ENCODE peak calls at places on chromosomes 2 and 18, in ten cellular contexts. S, Z, P, T, L, W, A, B, G and V are unnamed samples.

GRCh38 chr18:45690975-45691815 is 32.8 kb upstream of the SLC14A1 start:
- DNase-seq in T (peak), L (peak), B (peak), W (no peak), G (peak), A (peak), S (peak), P (peak), Z (peak), V (no peak)

GRCh38 chr2:19841918-19842693 is 59.7 kb downstream of the TTC32 start:
- DNase-seq in G (no peak), W (no peak), P (no peak), T (no peak), Z (no peak), A (no peak), L (no peak), B (no peak), S (no peak), V (peak)

GRCh38 chr18:12921178-12921577 is 26.6 kb upstream of the SEH1L start:
- DNase-seq in L (no peak), Z (no peak), G (no peak), W (no peak), S (no peak), B (no peak), P (no peak), T (no peak), A (peak), V (no peak)

GRCh38 chr18:39555511-39555910 is 1989.9 kb upstream of the CELF4 start:
- DNase-seq in P (no peak), L (no peak), W (no peak), S (no peak), Z (no peak), T (no peak), B (no peak), G (no peak), A (no peak), V (no peak)

GRCh38 chr2:78127428-78127827 is 605.3 kb upstream of the LRRTM4 start:
- DNase-seq in S (no peak), W (no peak), G (no peak), B (no peak), P (no peak), A (no peak), T (no peak), L (no peak), Z (no peak), V (no peak)

GRCh38 chr2:224221455-224221913 is 180.4 kb downstream of the FAM124B start:
- DNase-seq in P (peak), S (no peak), A (no peak), B (no peak), W (no peak), L (peak), T (no peak), G (no peak), Z (peak), V (no peak)

GRCh38 chr2:235467586-235467985 is 26.3 kb upstream of the AGAP1 start:
- DNase-seq in T (no peak), W (no peak), B (no peak), S (no peak), Z (no peak), P (peak), L (peak), G (no peak), A (no peak), V (no peak)

GRCh38 chr2:235059161-235059560 is 107.3 kb downstream of the SH3BP4 start:
- DNase-seq in W (no peak), A (no peak), G (no peak), Z (no peak), L (no peak), T (no peak), P (no peak), B (no peak), S (no peak), V (no peak)

GRCh38 chr2:136238552-136239346 is 120.8 kb upstream of the CXCR4 start:
- DNase-seq in S (peak), W (no peak), T (peak), L (peak), Z (no peak), P (no peak), A (peak), G (no peak), B (no peak), V (no peak)

GRCh38 chr18:48841381-48842258 is 109.1 kb downstream of the SMAD7 start:
- DNase-seq in L (peak), T (no peak), A (no peak), S (no peak), B (no peak), G (peak), Z (no peak), P (no peak), W (no peak), V (no peak)

GRCh38 chr2:296354-296753 is 8.5 kb upstream of the ALKAL2 start:
- DNase-seq in P (no peak), B (no peak), S (no peak), A (no peak), T (no peak), Z (no peak), W (no peak), L (no peak), G (no peak), V (no peak)

GRCh38 chr2:11186145-11186544 is 30.9 kb downstream of the SLC66A3 start:
- DNase-seq in W (no peak), S (no peak), Z (no peak), P (no peak), T (no peak), B (no peak), A (no peak), L (no peak), G (no peak), V (no peak)

GRCh38 chr2:20491739-20492531 is 45.1 kb downstream of the RHOB start:
- DNase-seq in G (peak), B (no peak), W (no peak), L (peak), A (no peak), Z (no peak), S (no peak), P (no peak), T (no peak), V (no peak)

GRCh38 chr18:70280007-70280925 is 8.6 kb upstream of the SOCS6 start:
- DNase-seq in Z (no peak), A (no peak), W (no peak), L (peak), B (no peak), T (no peak), S (no peak), P (no peak), G (peak), V (no peak)

GRCh38 chr2:56014075-56014730 is 90.6 kb upstream of the EFEMP1 start:
- DNase-seq in A (no peak), T (no peak), G (no peak), W (no peak), B (no peak), S (no peak), Z (no peak), L (peak), P (no peak), V (no peak)

GRCh38 chr2:143807677-143808076 is 678.5 kb downstream of the ARHGAP15 start:
- DNase-seq in W (no peak), P (no peak), B (no peak), Z (no peak), T (no peak), A (no peak), S (no peak), G (peak), L (peak), V (no peak)

GRCh38 chr2:43227830-43228280 is 1.4 kb upstream of the ZFP36L2 start:
- DNase-seq in Z (peak), G (no peak), L (no peak), P (no peak), B (no peak), A (no peak), W (no peak), S (no peak), T (no peak), V (no peak)

GRCh38 chr2:149160701-149161217 is 122.3 kb downstream of the LYPD6B start:
- DNase-seq in T (no peak), A (peak), P (no peak), G (no peak), L (no peak), Z (no peak), S (peak), W (no peak), B (peak), V (peak)

GRCh38 chr2:9135804-9136558 is 70.6 kb upstream of the ASAP2 start:
- DNase-seq in P (no peak), S (no peak), W (no peak), T (no peak), B (no peak), G (no peak), Z (no peak), L (no peak), A (no peak), V (no peak)

GRCh38 chr2:212360068-212360460 is 178.5 kb downstream of the ERBB4 start:
- DNase-seq in G (no peak), T (no peak), P (no peak), A (no peak), B (no peak), L (no peak), W (no peak), S (no peak), Z (no peak), V (no peak)

GRCh38 chr2:127398239-127398590 is 10.4 kb upstream of the MAP3K2 start:
- DNase-seq in P (peak), A (peak), G (peak), Z (peak), L (peak), B (no peak), S (no peak), W (no peak), T (no peak), V (no peak)

GRCh38 chr2:16487686-16488085 is 177.9 kb downstream of the CYRIA start:
- DNase-seq in P (peak), W (no peak), S (no peak), G (no peak), Z (peak), A (no peak), T (no peak), L (peak), B (peak), V (no peak)